ENCODE peak calls at places on chromosomes 13 and 19, in ten cellular contexts. P is A549, Q is left cardiac atrium, R is stomach, C is HTR-8/SVneo, B is globus pallidus, W is mesothelial cell of epicardium, N is cerebellar nuclear complex, G is C1 segment of cervical spinal cord, E is MG63. Z is an unnamed sample.

GRCh38 chr19:23512151-23512925 is 117.1 kb upstream of the ZNF91 start:
- DNase-seq in P (no peak), Q (no peak), R (no peak), C (no peak), B (no peak), W (no peak), N (no peak), G (no peak), E (no peak), Z (no peak)

GRCh38 chr13:63107163-63107935 is 1691.7 kb upstream of the PCDH20 start:
- DNase-seq in P (peak; percentile 1), Q (no peak), R (no peak), C (no peak), B (no peak), W (no peak), N (no peak), G (no peak), E (no peak), Z (no peak)

GRCh38 chr19:18185538-18185937 is 7.5 kb upstream of the MPV17L2 start:
- DNase-seq in P (no peak), Q (no peak), R (no peak), C (no peak), B (no peak), W (no peak), N (no peak), G (no peak), E (no peak), Z (no peak)

GRCh38 chr19:3263866-3264265 is 39.4 kb downstream of the CELF5 start:
- DNase-seq in P (no peak), Q (no peak), R (no peak), C (no peak), B (no peak), W (no peak), N (no peak), G (no peak), E (no peak), Z (no peak)

GRCh38 chr13:73421310-73421912 is 362.6 kb downstream of the KLF5 start:
- DNase-seq in P (no peak), Q (no peak), R (peak; percentile 88), C (no peak), B (no peak), W (no peak), N (no peak), G (no peak), E (no peak), Z (no peak)

GRCh38 chr13:31867709-31868108 is 128.4 kb downstream of the RXFP2 start:
- DNase-seq in P (no peak), Q (no peak), R (no peak), C (no peak), B (no peak), W (no peak), N (no peak), G (no peak), E (no peak), Z (no peak)

GRCh38 chr13:41177616-41178015 is 16.8 kb downstream of the KBTBD7 start:
- DNase-seq in P (no peak), Q (no peak), R (no peak), C (no peak), B (no peak), W (no peak), N (no peak), G (no peak), E (no peak), Z (no peak)

GRCh38 chr13:114078501-114079451 is 53.6 kb downstream of the RASA3 start:
- DNase-seq in P (no peak), Q (peak; percentile 73), R (peak; percentile 36), C (no peak), B (no peak), W (no peak), N (no peak), G (no peak), E (peak; percentile 89), Z (no peak)

GRCh38 chr19:42529248-42529764 is 1.0 kb upstream of the CEACAM1 start:
- DNase-seq in P (peak; percentile 94), Q (peak; percentile 48), R (peak; percentile 81), C (peak; percentile 84), B (peak; percentile 76), W (peak; percentile 69), N (no peak), G (peak; percentile 64), E (peak; percentile 28), Z (peak; percentile 57)

GRCh38 chr13:40818926-40819325 is 29.5 kb downstream of the SLC25A15 start:
- DNase-seq in P (no peak), Q (no peak), R (no peak), C (no peak), B (no peak), W (no peak), N (no peak), G (no peak), E (no peak), Z (no peak)

Z was measured in endothelial cell of umbilical vein.